ENCODE peak calls at places on chromosomes 2 and 18, in five cellular contexts. M is NCI-H1092 treated with DMSO at 0.1 percent for 48 hours, O is left ventricle myocardium inferior, C is GDM1, R is HuH-7.5. Q is an unnamed sample.

GRCh38 chr2:96323849-96324248 is 1.3 kb upstream of the ITPRIPL1 start:
- DNase-seq in R (no peak), O (no peak), C (no peak), M (no peak), Q (no peak)

GRCh38 chr2:232838406-232838874 is 31.6 kb upstream of the SNORC start:
- DNase-seq in R (no peak), M (no peak), C (no peak), O (no peak), Q (no peak)

GRCh38 chr2:43848174-43848573 is 9.4 kb downstream of the ABCG8 start:
- DNase-seq in O (no peak), M (no peak), R (no peak), C (no peak), Q (no peak)

GRCh38 chr18:39345321-39345720 is 1779.7 kb upstream of the CELF4 start:
- DNase-seq in O (no peak), M (no peak), C (no peak), R (no peak), Q (no peak)

GRCh38 chr2:126761981-126762878 is 106.3 kb downstream of the GYPC start:
- DNase-seq in R (no peak), M (no peak), C (peak), O (no peak), Q (no peak)

GRCh38 chr18:80145191-80145799 is 36.2 kb downstream of the ADNP2 start:
- DNase-seq in C (no peak), O (no peak), R (no peak), M (no peak), Q (no peak)

GRCh38 chr2:15745329-15745728 is 153.7 kb downstream of the DDX1 start:
- DNase-seq in O (no peak), R (no peak), C (no peak), M (no peak), Q (no peak)

GRCh38 chr2:69208023-69208595 is 178.9 kb downstream of the GFPT1 start:
- DNase-seq in R (no peak), O (no peak), C (no peak), M (no peak), Q (no peak)

GRCh38 chr2:126890962-126891450 is 7.7 kb upstream of the TEX51 start:
- DNase-seq in C (no peak), O (no peak), R (no peak), M (no peak), Q (no peak)

GRCh38 chr2:207467716-207468347 is 61.9 kb upstream of the CREB1 start:
- DNase-seq in C (no peak), R (no peak), O (no peak), M (no peak), Q (no peak)